ENCODE peak calls at places on chromosome 12, in four cellular contexts. G is neural progenitor cell, S is Peyer's patch, C is mammary epithelial cell. T is an unnamed sample. For H3K4me1 and H3K27me3, the result is how much of the 10 kb centered on the place peaks cover.

GRCh38 chr12:100391856-100392255 is 35.0 kb downstream of the SLC17A8 start:
- DNase-seq in S (no peak), G (no peak), C (no peak), T (no peak)

GRCh38 chr12:43921666-43922337 is 85.9 kb downstream of the TMEM117 start:
- DNase-seq in S (no peak), G (no peak), C (no peak), T (no peak)

GRCh38 chr12:45962553-45963325 is 27.6 kb downstream of the SCAF11 start:
- DNase-seq in S (no peak), G (peak), C (no peak), T (no peak)

GRCh38 chr12:78002878-78003277 is 172.2 kb downstream of the NAV3 start:
- DNase-seq in S (no peak), C (no peak), G (no peak), T (no peak)

GRCh38 chr12:47843226-47843980 is 23.7 kb upstream of the HDAC7 start:
- DNase-seq in C (no peak), G (peak), S (no peak), T (no peak)

GRCh38 chr12:25615119-25615518 is 62.0 kb upstream of the LMNTD1 start:
- DNase-seq in G (no peak), C (peak), S (no peak), T (peak)

GRCh38 chr12:106918746-106919145 is 37.0 kb upstream of the TMEM263 start:
- DNase-seq in S (no peak), G (peak), C (no peak), T (no peak)

GRCh38 chr12:57765003-57765697 is 1.7 kb downstream of the CYP27B1 start:
- DNase-seq in C (peak), S (peak), G (peak), T (peak)

GRCh38 chr12:114678028-114678427 is 5.9 kb downstream of the TBX3 start:
- DNase-seq in C (no peak), S (no peak), G (no peak), T (no peak)

GRCh38 chr12:17588968-17589367 is 501.0 kb downstream of the RERGL start:
- DNase-seq in S (no peak), G (peak), C (peak), T (no peak)

GRCh38 chr12:7130791-7131501 is 775 bp downstream of the CLSTN3 start:
- DNase-seq in C (no peak), S (peak), G (peak), T (peak)

GRCh38 chr12:93748672-93749403 is 71.7 kb downstream of the CRADD start:
- DNase-seq in G (no peak), S (no peak), C (no peak), T (no peak)

GRCh38 chr12:109583733-109584132 is 10.1 kb downstream of the MVK start:
- DNase-seq in G (no peak), S (no peak), C (no peak), T (no peak)

GRCh38 chr12:125038976-125039625 is 26.1 kb upstream of the AACS start:
- DNase-seq in G (no peak), S (no peak), C (no peak), T (no peak)

GRCh38 chr12:47779301-47779942 is 6.4 kb downstream of the SLC48A1 start:
- DNase-seq in G (peak), S (peak), C (peak), T (peak)

GRCh38 chr12:57236224-57236924 is 6.9 kb downstream of the SHMT2 start:
- DNase-seq in G (peak), C (no peak), S (no peak), T (no peak)

GRCh38 chr12:27447761-27448160 is 1.2 kb downstream of the SMCO2 start:
- DNase-seq in S (no peak), G (no peak), C (no peak), T (no peak)
- TF ChIP-seq CTCF in S (no peak), G (no peak), C (no peak), T (no peak)

GRCh38 chr12:54412348-54412747 is 6.7 kb downstream of the ITGA5 start:
- DNase-seq in C (no peak), G (no peak), S (no peak), T (no peak)

GRCh38 chr12:54412786-54413185 is 6.3 kb downstream of the ITGA5 start:
- DNase-seq in G (no peak), C (no peak), S (no peak), T (no peak)

GRCh38 chr12:54409267-54409666 is 9.8 kb downstream of the ITGA5 start:
- DNase-seq in C (no peak), S (no peak), G (no peak), T (no peak)

GRCh38 chr12:54413284-54414190 is 5.5 kb downstream of the ITGA5 start:
- DNase-seq in S (peak), G (no peak), C (no peak), T (no peak)

GRCh38 chr12:54411398-54412241 is 7.4 kb downstream of the ITGA5 start:
- DNase-seq in G (no peak), S (no peak), C (peak), T (peak)
- H3K4me1 ChIP-seq in G (under half), S (under half), C (under half), T (under half)

GRCh38 chr12:85278598-85279448 is 1.2 kb upstream of the ALX1 start:
- DNase-seq in C (no peak), G (peak), S (no peak), T (no peak)
- H3K27me3 ChIP-seq in C (half or more), G (half or more), S (under half), T (half or more)

GRCh38 chr12:76117067-76117691 is 32.7 kb upstream of the NAP1L1 start:
- DNase-seq in C (no peak), G (no peak), S (no peak), T (no peak)

GRCh38 chr12:76123301-76124212 is 39.1 kb upstream of the NAP1L1 start:
- DNase-seq in G (peak), C (peak), S (no peak), T (no peak)

GRCh38 chr12:76119887-76120286 is 35.4 kb upstream of the NAP1L1 start:
- DNase-seq in G (peak), S (no peak), C (no peak), T (no peak)

GRCh38 chr12:76113800-76114757 is 29.6 kb upstream of the NAP1L1 start:
- DNase-seq in S (no peak), C (no peak), G (no peak), T (peak)

DNA sequence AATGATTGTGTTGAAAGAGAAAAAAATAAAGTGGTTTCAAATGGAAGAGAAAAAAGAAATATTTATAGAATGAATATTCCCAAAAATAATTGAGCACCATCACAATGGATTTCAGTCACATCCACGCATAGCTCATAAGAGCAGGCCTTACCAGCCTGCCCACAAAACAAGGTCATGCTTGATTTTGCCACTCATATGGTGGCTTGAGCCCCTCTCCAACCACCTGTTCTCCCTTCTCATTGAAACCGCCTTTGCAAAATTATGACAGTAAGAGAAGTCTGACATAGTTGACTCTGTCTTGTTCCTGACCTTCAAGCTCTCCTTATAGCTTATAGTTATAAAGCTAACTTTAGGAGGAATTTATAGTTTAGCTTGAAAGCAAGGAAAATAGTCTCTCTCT is 33.3 kb upstream of the NAP1L1 start:
- DNase-seq in G (no peak), S (no peak), C (no peak), T (no peak)
- TF ChIP-seq CTCF in G (no peak), S (no peak), C (no peak), T (no peak)

GRCh38 chr12:53198470-53199110 is 8.5 kb downstream of the ITGB7 start:
- DNase-seq in C (no peak), S (no peak), G (no peak), T (no peak)
- H3K4me1 ChIP-seq in C (under half), S (under half), G (under half), T (under half)

T was measured in foreskin keratinocyte.